ENCODE peak calls at places on chromosomes 7 and 10, in four cellular contexts. F is HepG2, R is GM12878, T is K562. Y is an unnamed sample.

GRCh38 chr7:136004083-136004482 is 26.9 kb upstream of the MTPN start:
- DNase-seq in F (no peak), R (no peak), T (no peak), Y (no peak)

GRCh38 chr7:92648082-92648481 is 57.9 kb upstream of the FAM133B start:
- DNase-seq in F (no peak), R (peak), T (no peak), Y (no peak)

GRCh38 chr7:24932815-24933214 is 47.2 kb downstream of the OSBPL3 start:
- DNase-seq in F (no peak), R (no peak), T (no peak), Y (no peak)

GRCh38 chr7:73342645-73343044 is 14.7 kb downstream of the FKBP6 start:
- DNase-seq in F (peak), R (no peak), T (no peak), Y (peak)

GRCh38 chr7:101179780-101180755 is at the start of gene NAT16:
- DNase-seq in F (no peak), R (no peak), T (no peak), Y (no peak)

GRCh38 chr10:98460837-98461499 is 14.2 kb upstream of the HPS1 start:
- DNase-seq in F (peak), R (no peak), T (peak), Y (peak)

GRCh38 chr10:63217120-63217605 is 84.0 kb downstream of the NRBF2 start:
- DNase-seq in F (peak), R (no peak), T (no peak), Y (peak)

GRCh38 chr10:19815478-19816419 is 483 bp upstream of the PLXDC2 start:
- DNase-seq in F (no peak), R (no peak), T (no peak), Y (no peak)

GRCh38 chr10:131065673-131066331 is 245.7 kb downstream of the TCERG1L start:
- DNase-seq in F (no peak), R (no peak), T (no peak), Y (no peak)

GRCh38 chr7:143352506-143353130 is 9.9 kb downstream of the FAM131B start:
- DNase-seq in F (no peak), R (no peak), T (no peak), Y (no peak)

GRCh38 chr10:44935201-44935960 is 24.2 kb upstream of the RASSF4 start:
- DNase-seq in F (peak), R (no peak), T (no peak), Y (peak)

GRCh38 chr7:48246073-48246472 is 74.8 kb downstream of the ABCA13 start:
- DNase-seq in F (no peak), R (peak), T (no peak), Y (no peak)

GRCh38 chr7:154380771-154381170 is 328.6 kb downstream of the DPP6 start:
- DNase-seq in F (no peak), R (no peak), T (no peak), Y (no peak)

GRCh38 chr7:46933596-46933995 is 648.3 kb downstream of the TNS3 start:
- DNase-seq in F (no peak), R (no peak), T (no peak), Y (no peak)

GRCh38 chr7:74480861-74481417 is 27.2 kb downstream of the GTF2IRD1 start:
- DNase-seq in F (no peak), R (no peak), T (no peak), Y (peak)

GRCh38 chr7:74481458-74482324 is 28.0 kb downstream of the GTF2IRD1 start:
- DNase-seq in F (no peak), R (no peak), T (no peak), Y (peak)

GRCh38 chr7:74479066-74479781 is 25.5 kb downstream of the GTF2IRD1 start:
- DNase-seq in F (no peak), R (no peak), T (no peak), Y (no peak)

GRCh38 chr7:74478671-74479065 is 25.0 kb downstream of the GTF2IRD1 start:
- DNase-seq in F (no peak), R (no peak), T (no peak), Y (no peak)

DNA sequence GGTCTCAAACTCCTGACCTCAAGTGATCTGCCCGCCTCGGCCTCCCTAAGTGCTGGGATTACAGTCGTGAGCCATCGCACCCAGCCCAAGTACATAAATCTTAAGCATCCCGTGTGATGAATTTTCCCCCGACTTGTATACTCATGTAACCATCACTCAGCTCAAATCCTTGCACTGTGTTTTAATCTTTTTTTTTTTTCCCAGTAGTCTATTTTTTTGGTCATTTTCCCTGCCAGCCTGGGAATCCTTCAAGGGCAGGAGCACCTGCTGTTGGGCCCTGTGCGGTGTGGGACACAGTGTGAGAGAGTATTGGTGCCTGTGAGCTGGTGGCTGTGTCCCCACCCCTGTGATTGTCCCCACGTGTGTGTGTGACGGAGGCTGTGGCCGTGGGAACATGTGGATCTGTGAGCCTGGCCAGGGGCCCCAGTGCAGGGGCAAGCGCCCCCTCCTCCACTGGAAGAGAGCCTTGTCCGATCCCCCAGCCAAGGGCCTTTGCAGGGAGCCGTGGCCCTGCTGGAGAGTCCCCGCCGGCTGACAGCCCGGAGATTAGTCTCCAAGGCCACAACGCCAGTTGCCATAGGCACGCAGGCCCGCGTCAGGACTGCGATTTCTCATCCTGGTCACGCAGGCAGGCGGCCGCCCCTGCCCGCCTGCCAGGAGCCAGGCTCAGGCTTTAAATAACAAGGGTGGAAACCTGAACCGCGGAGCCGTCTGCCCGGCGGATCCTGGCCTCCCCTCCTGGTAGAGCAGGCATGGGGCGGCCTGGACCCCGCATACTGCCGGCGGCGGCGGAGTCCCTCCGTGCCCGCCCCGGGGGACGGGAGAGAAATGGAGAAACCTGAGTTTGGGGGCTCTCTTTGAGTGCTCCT is 26.5 kb downstream of the GTF2IRD1 start:
- DNase-seq in F (peak), R (no peak), T (no peak), Y (no peak)
- TF ChIP-seq CHD4 in F (no peak), R (no peak), T (no peak), Y (no peak)

GRCh38 chr10:42551582-42552187 is 86.7 kb downstream of the ZNF33B start:
- DNase-seq in F (peak), R (no peak), T (no peak), Y (peak)
- TF ChIP-seq CHD4 in F (no peak), R (no peak), T (no peak), Y (no peak)

DNA sequence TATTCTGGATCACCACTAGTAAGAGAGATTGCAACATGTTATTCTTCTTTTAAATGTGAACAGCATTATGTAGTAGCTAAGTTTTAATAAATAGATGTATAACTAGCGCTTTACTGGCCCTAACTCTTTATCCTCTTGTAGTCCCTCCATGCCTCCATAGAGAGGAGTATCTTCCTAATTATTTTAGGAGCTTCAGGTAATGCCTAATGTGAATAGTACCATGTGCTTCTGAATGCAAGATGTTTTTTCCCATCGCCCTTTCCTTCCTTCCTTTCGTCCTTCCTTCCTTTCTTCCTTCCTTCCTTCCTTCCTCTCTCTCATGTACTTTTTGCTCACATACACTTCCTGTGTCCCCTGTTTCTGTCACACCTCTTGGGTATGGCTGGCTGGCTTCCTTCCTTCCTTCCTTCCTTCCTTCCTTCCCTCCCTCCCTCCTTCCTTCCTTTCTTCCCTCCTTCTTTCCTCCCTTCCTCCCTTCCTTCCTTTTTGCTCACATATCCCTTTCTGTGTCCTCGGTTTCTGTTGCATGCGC is 290.7 kb downstream of the HDAC9 start:
- DNase-seq in F (no peak), R (no peak), T (no peak), Y (no peak)
- TF ChIP-seq CHD4 in F (no peak), R (no peak), T (no peak), Y (no peak)

GRCh38 chr7:33130184-33130583 is 820 bp downstream of the BBS9 start:
- DNase-seq in F (no peak), R (no peak), T (no peak), Y (peak)
- TF ChIP-seq CHD4 in F (no peak), R (no peak), T (no peak), Y (no peak)

GRCh38 chr10:106540606-106541005 is 623.9 kb downstream of the SORCS1 start:
- DNase-seq in F (no peak), R (no peak), T (no peak), Y (no peak)
- TF ChIP-seq CHD4 in F (no peak), R (no peak), T (no peak), Y (no peak)

GRCh38 chr10:79435271-79436065 is 10.0 kb downstream of the ZCCHC24 start:
- DNase-seq in F (no peak), R (no peak), T (no peak), Y (no peak)
- TF ChIP-seq CHD4 in F (no peak), R (no peak), T (no peak), Y (no peak)

DNA sequence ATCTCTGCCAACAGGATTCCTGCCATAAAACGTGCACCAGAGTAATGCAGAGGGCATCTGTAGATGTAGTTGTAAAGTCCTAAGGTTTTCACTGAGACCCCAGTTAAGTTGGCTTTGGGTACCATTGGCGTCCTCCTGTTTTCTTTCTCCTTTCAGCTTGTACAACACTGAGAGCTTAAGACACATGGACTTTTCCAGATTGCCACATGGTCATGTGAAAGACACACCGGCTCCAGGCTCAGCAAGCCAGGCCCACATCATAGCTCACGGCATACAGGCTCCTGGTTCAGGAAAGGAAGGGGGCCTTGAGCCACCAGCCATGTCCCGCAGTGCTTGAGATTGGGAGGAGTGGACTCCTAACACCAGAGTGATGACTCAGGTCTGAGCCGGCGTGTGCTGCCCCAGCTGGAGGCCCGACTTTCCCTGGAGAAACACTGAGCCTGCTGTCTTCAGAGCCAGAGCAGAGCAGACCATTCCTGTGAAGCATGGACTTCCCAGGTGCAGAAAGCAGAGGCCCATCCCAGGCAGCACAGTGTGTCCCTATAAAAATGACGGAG is 252.7 kb downstream of the PRPF18 start:
- DNase-seq in F (no peak), R (no peak), T (no peak), Y (peak)
- TF ChIP-seq CHD4 in F (no peak), R (no peak), T (no peak), Y (no peak)

GRCh38 chr10:46551701-46552525 is 4.5 kb downstream of the GPRIN2 start:
- DNase-seq in F (no peak), R (no peak), T (no peak), Y (no peak)

GRCh38 chr10:46554166-46554781 is 2.2 kb downstream of the GPRIN2 start:
- DNase-seq in F (no peak), R (no peak), T (no peak), Y (no peak)

GRCh38 chr10:46552526-46553237 is 3.8 kb downstream of the GPRIN2 start:
- DNase-seq in F (no peak), R (no peak), T (no peak), Y (no peak)

GRCh38 chr10:46555366-46555712 is 1.1 kb downstream of the GPRIN2 start:
- DNase-seq in F (no peak), R (no peak), T (no peak), Y (no peak)

GRCh38 chr10:46553238-46554049 is 3.0 kb downstream of the GPRIN2 start:
- DNase-seq in F (no peak), R (no peak), T (no peak), Y (no peak)
- TF ChIP-seq CHD4 in F (no peak), R (no peak), T (no peak), Y (no peak)

Y was measured in A549.